ENCODE peak calls at places on chromosome 17, in four cellular contexts. H is fibroblast of the aortic adventitia, J is AG04450, Z is A673. D is an unnamed sample.

GRCh38 chr17:40618754-40619625 is 28.6 kb downstream of the SMARCE1 start:
- DNase-seq in H (no peak), J (no peak), Z (no peak), D (no peak)

GRCh38 chr17:38617967-38618760 is 12.4 kb upstream of the SRCIN1 start:
- DNase-seq in H (no peak), J (no peak), Z (no peak), D (no peak)

GRCh38 chr17:79525793-79526677 is 84.8 kb downstream of the RBFOX3 start:
- DNase-seq in H (no peak), J (no peak), Z (no peak), D (no peak)

GRCh38 chr17:82687375-82687861 is 11.1 kb downstream of the RAB40B start:
- DNase-seq in H (no peak), J (no peak), Z (no peak), D (no peak)

GRCh38 chr17:10757067-10757466 is 27.2 kb upstream of the TMEM220 start:
- DNase-seq in H (no peak), J (no peak), Z (no peak), D (no peak)

GRCh38 chr17:42291136-42291535 is 2.8 kb downstream of the STAT5A start:
- DNase-seq in H (no peak), J (no peak), Z (no peak), D (no peak)

GRCh38 chr17:40561294-40561870 is 3.9 kb downstream of the CCR7 start:
- DNase-seq in H (no peak), J (no peak), Z (no peak), D (no peak)

GRCh38 chr17:17694229-17695081 is 13.2 kb downstream of the RAI1 start:
- DNase-seq in H (peak), J (no peak), Z (peak), D (peak)

GRCh38 chr17:73342057-73342522 is 30.3 kb upstream of the CDC42EP4 start:
- DNase-seq in H (peak), J (no peak), Z (peak), D (peak)

GRCh38 chr17:40442392-40443195 is 656 bp upstream of the IGFBP4 start:
- DNase-seq in H (peak), J (no peak), Z (no peak), D (no peak)

GRCh38 chr17:50396261-50397110 is 837 bp downstream of the LRRC59 start:
- DNase-seq in H (peak), J (no peak), Z (peak), D (peak)

GRCh38 chr17:27477971-27478684 is 21.9 kb downstream of the KSR1 start:
- DNase-seq in H (no peak), J (no peak), Z (no peak), D (no peak)

GRCh38 chr17:55284944-55285339 is 20.2 kb downstream of the HLF start:
- DNase-seq in H (no peak), J (no peak), Z (no peak), D (no peak)

GRCh38 chr17:68238894-68239293 is 8.9 kb upstream of the AMZ2 start:
- DNase-seq in H (no peak), J (no peak), Z (no peak), D (no peak)

GRCh38 chr17:14316131-14316854 is 15.4 kb downstream of the HS3ST3B1 start:
- DNase-seq in H (no peak), J (no peak), Z (no peak), D (peak)

GRCh38 chr17:8225813-8226535 is 15.6 kb upstream of the AURKB start:
- DNase-seq in H (peak), J (peak), Z (peak), D (peak)
- H3K4me3 ChIP-seq in H (peak), J (peak), Z (peak), D (peak)

DNA sequence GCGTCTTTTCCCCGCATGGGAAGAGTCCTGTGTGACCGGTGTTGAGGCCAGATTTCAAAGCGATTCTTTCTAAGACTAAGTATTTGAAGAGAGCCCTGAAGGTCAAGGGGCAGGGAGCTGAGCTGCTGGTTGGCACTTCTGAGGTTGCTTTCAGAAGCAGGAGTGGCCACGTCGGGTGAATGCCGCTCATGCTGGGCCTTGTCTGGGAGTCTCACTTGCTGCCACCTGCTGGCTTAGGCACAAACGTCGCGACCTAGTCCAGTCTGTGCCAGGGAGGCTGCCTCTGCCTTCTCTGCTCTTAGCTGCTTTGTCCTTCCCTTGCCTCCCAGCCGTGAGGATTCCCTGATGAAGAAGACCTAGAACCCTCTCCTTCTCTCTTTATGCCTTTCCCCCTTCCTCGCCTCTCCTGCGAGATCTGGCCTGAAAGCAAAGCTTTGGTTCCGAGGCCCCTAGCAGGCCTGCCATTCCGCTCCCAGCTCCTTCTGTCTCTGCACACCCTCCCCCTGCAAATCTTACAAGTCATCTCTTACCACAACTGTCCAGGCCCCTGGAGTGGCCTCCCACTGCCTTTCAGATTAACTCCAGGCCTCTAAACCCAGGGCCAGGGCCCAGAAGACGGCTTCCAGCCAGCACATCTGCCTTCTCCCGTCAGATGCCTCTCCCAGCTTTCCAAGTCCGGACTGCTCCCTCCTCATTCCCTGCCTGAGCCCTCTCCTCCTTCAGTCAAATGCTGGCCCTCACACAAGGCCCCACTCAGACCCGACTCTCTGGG is 11.4 kb downstream of the CTNS start:
- DNase-seq in H (peak), J (no peak), Z (peak), D (peak)
- TF ChIP-seq CTCF in H (peak), J (peak), Z (peak), D (peak)

DNA sequence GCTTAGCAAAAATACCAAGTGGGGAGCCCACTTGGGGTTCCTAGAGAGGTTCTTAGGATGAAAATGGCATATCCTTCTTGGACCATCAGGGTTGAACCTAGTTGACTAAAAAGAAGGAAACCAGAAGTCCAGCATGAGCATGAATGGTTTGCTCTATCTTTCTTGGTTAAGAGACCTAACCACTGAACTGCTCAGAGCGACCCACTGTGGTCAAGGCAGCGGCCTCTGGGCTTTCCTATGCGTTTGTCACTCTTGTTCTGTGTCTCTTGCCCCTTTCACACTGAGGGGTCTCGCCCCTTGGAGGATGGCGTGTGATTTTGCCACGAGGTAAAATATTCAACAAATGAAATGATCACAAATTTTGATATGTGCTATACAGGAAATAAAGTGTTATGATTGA is 526 bp upstream of the BORCS6 start:
- DNase-seq in H (no peak), J (no peak), Z (no peak), D (no peak)
- H3K4me3 ChIP-seq in H (peak), J (peak), Z (peak), D (peak)

GRCh38 chr17:45147102-45147580 is 1.1 kb upstream of the HEXIM1 start:
- DNase-seq in H (peak), J (no peak), Z (peak), D (peak)

GRCh38 chr17:45147581-45148182 is 593 bp upstream of the HEXIM1 start:
- DNase-seq in H (peak), J (peak), Z (peak), D (peak)

GRCh38 chr17:45145035-45145389 is 3.3 kb upstream of the HEXIM1 start:
- DNase-seq in H (no peak), J (no peak), Z (no peak), D (no peak)

GRCh38 chr17:45146166-45146565 is 2.1 kb upstream of the HEXIM1 start:
- DNase-seq in H (no peak), J (no peak), Z (no peak), D (no peak)

GRCh38 chr17:45146616-45147101 is 1.6 kb upstream of the HEXIM1 start:
- DNase-seq in H (peak), J (no peak), Z (no peak), D (peak)
- TF ChIP-seq CTCF in H (no peak), J (no peak), Z (no peak), D (no peak)

DNA sequence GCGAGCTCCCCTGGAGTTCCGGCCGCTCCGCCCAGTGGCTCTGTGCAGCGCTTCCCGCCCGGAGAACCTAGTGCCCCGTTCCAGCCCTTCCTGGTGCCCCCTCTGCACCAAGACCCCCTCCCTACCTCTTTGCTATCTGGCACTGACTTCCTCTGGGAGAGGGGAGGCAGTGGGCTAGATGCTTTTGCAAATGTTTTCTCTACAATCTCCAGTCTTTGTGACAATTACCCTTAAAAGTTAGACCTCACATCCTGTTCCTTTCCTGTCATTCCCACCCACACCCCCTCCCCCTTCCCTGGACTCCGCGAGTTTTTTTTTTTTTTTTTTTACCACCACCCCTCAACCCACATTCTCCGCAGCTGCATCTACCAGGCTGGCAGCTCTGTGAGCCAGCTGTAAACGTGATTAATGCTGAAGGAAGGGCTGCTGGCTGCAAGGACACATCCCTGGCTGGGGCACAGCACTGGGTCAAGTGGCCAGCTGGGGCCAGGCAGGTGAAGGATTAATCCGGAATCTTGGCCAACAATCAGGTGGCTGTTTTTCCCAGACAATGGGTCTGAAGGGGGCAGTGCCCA is 101.5 kb downstream of the MGAT5B start:
- DNase-seq in H (no peak), J (no peak), Z (peak), D (no peak)
- H3K4me3 ChIP-seq in H (no peak), J (no peak), Z (peak), D (no peak)

GRCh38 chr17:2070241-2071023 is 15.5 kb downstream of the HIC1 start:
- DNase-seq in H (no peak), J (no peak), Z (no peak), D (no peak)
- TF ChIP-seq CTCF in H (no peak), J (no peak), Z (no peak), D (no peak)

D was measured in AG10803.